ENCODE peak calls at places on chromosomes 16 and 17, in six cellular contexts. H, U, W, V, A and Z are unnamed samples.

GRCh38 chr17:16215965-16216316 is 607 bp upstream of the NCOR1 start:
- DNase-seq in H (no peak), U (no peak), W (peak; percentile 72), V (peak; percentile 38), A (no peak), Z (peak; percentile 70)

GRCh38 chr17:13153036-13153435 is 135.2 kb upstream of the ELAC2 start:
- DNase-seq in H (no peak), U (no peak), W (no peak), V (no peak), A (no peak), Z (no peak)

GRCh38 chr17:21687136-21687953 is 5.0 kb upstream of the KCNJ18 start:
- DNase-seq in H (no peak), U (no peak), W (no peak), V (no peak), A (no peak), Z (no peak)

GRCh38 chr16:71426880-71427615 is 14.8 kb downstream of the TLE7 start:
- DNase-seq in H (no peak), U (no peak), W (no peak), V (no peak), A (no peak), Z (no peak)

GRCh38 chr17:9402590-9403199 is 172.9 kb downstream of the STX8 start:
- DNase-seq in H (no peak), U (no peak), W (no peak), V (peak; percentile 47), A (peak; percentile 48), Z (no peak)

GRCh38 chr17:41710472-41711090 is 1.6 kb upstream of the GAST start:
- DNase-seq in H (no peak), U (no peak), W (no peak), V (no peak), A (no peak), Z (no peak)

GRCh38 chr16:85412911-85413520 is 200.1 kb upstream of the GSE1 start:
- DNase-seq in H (peak; percentile 4), U (no peak), W (peak; percentile 34), V (no peak), A (peak; percentile 2), Z (no peak)

GRCh38 chr17:72456026-72456569 is 335.3 kb downstream of the SOX9 start:
- DNase-seq in H (no peak), U (no peak), W (no peak), V (no peak), A (no peak), Z (no peak)

GRCh38 chr16:648071-648785 is 937 bp upstream of the WDR90 start:
- DNase-seq in H (no peak), U (no peak), W (peak; percentile 70), V (peak; percentile 72), A (no peak), Z (no peak)

GRCh38 chr16:26569793-26570192 is 496.9 kb upstream of the C16orf82 start:
- DNase-seq in H (no peak), U (no peak), W (no peak), V (no peak), A (peak; percentile 11), Z (no peak)
- TF ChIP-seq CTCF in H (peak; percentile 34), U (no peak), W (no peak), V (peak; percentile 34), A (no peak), Z (peak; percentile 69)

GRCh38 chr16:4183258-4184037 is 58.4 kb downstream of the SRL start:
- DNase-seq in H (peak; percentile 97), U (peak; percentile 82), W (peak; percentile 94), V (peak; percentile 100), A (peak; percentile 99), Z (peak; percentile 99)
- TF ChIP-seq CTCF in H (peak; percentile 45), U (no peak), W (peak; percentile 10), V (no peak), A (no peak), Z (peak; percentile 20)

GRCh38 chr17:8189041-8189710 is 804 bp downstream of the BORCS6 start:
- DNase-seq in H (peak; percentile 41), U (no peak), W (peak; percentile 59), V (no peak), A (peak; percentile 23), Z (no peak)

GRCh38 chr17:8186787-8187516 is 3.0 kb downstream of the BORCS6 start:
- DNase-seq in H (peak; percentile 91), U (peak; percentile 94), W (peak; percentile 91), V (peak; percentile 76), A (peak; percentile 93), Z (peak; percentile 96)

GRCh38 chr17:8186446-8186786 is 3.6 kb downstream of the BORCS6 start:
- DNase-seq in H (no peak), U (no peak), W (no peak), V (no peak), A (no peak), Z (no peak)

GRCh38 chr17:8188408-8188839 is 1.6 kb downstream of the BORCS6 start:
- DNase-seq in H (no peak), U (peak; percentile 43), W (no peak), V (no peak), A (no peak), Z (no peak)

GRCh38 chr17:8187517-8188407 is 2.2 kb downstream of the BORCS6 start:
- DNase-seq in H (peak; percentile 90), U (peak; percentile 92), W (peak; percentile 87), V (peak; percentile 67), A (peak; percentile 90), Z (peak; percentile 94)
- TF ChIP-seq CTCF in H (no peak), U (no peak), W (peak; percentile 6), V (peak; percentile 15), A (no peak), Z (no peak)

GRCh38 chr16:8199390-8199789 is 390.9 kb downstream of the TMEM114 start:
- DNase-seq in H (no peak), U (no peak), W (no peak), V (no peak), A (no peak), Z (no peak)

DNA sequence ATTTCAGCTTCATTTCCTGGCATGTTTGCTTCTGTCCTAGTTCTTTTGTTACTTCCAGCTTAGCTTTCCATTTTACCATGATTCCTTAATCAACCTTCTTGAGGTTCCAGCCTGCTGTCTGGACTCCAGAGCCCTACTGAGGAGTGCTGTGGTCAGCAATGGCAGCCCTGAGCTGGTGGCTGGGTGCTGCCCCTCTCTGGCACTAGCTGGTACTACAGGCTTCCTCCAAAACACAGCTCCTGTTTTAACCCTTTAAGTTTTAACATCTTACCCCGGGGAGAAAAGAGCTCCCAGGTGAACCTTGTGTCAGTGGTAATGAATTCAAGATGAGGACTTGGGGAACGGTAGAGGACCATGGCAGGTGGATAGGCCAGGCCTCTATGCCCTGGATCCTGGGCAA is 395.5 kb downstream of the TMEM114 start:
- DNase-seq in H (no peak), U (no peak), W (no peak), V (no peak), A (peak; percentile 56), Z (no peak)
- TF ChIP-seq CTCF in H (no peak), U (no peak), W (no peak), V (no peak), A (peak; percentile 48), Z (peak; percentile 72)

GRCh38 chr17:43026610-43027009 is 1.6 kb downstream of the RND2 start:
- DNase-seq in H (no peak), U (no peak), W (no peak), V (no peak), A (no peak), Z (no peak)
- TF ChIP-seq CTCF in H (no peak), U (no peak), W (no peak), V (no peak), A (no peak), Z (no peak)